ENCODE peak calls at places on chromosomes 16 and 17, in eight cellular contexts. D is amygdala; F is activated CD4-positive, CD25-positive, alpha-beta regulatory T cell treated with anti-CD3 and anti-CD28 coated beads, Interleukin-2, amount 50 U/mL, for 16 hours; I is NCI-H187; Z is naive thymus-derived CD8-positive, alpha-beta T cell; O is RWPE1; X is HFF-Myc; T is heart left ventricle. Y is an unnamed sample.

GRCh38 chr16:31477220-31478216 is 5.4 kb upstream of the SLC5A2 start:
- DNase-seq in D (no peak), X (no peak), Z (peak; percentile 30), F (no peak), T (no peak), I (no peak), O (no peak), Y (no peak)

GRCh38 chr17:80840011-80840410 is 151.6 kb upstream of the CHMP6 start:
- DNase-seq in Z (no peak), D (no peak), F (no peak), I (no peak), O (no peak), X (no peak), T (peak; percentile 10), Y (no peak)

GRCh38 chr17:7380855-7381683 is at the start of gene TNK1:
- DNase-seq in Z (no peak), F (no peak), X (no peak), T (peak; percentile 67), I (no peak), D (no peak), O (peak; percentile 48), Y (no peak)

GRCh38 chr17:44898768-44899073 is 524 bp downstream of the EFTUD2 start:
- DNase-seq in D (no peak), F (no peak), I (no peak), Z (no peak), X (no peak), T (no peak), O (peak; percentile 59), Y (no peak)

GRCh38 chr16:70454221-70455034 is at the start of gene FCSK:
- DNase-seq in X (no peak), I (no peak), T (peak; percentile 63), Z (peak; percentile 60), D (peak; percentile 37), F (peak; percentile 33), O (peak; percentile 78), Y (peak; percentile 10)

GRCh38 chr17:7589204-7589868 is 558 bp downstream of the SOX15 start:
- DNase-seq in I (peak; percentile 20), F (no peak), O (peak; percentile 71), D (peak; percentile 69), T (peak; percentile 88), X (no peak), Z (peak; percentile 55), Y (no peak)

GRCh38 chr16:59385953-59386352 is 651.8 kb upstream of the GOT2 start:
- DNase-seq in Z (no peak), I (no peak), T (no peak), D (no peak), X (peak; percentile 11), F (no peak), O (no peak), Y (no peak)

GRCh38 chr16:14475370-14476139 is 154.5 kb downstream of the PARN start:
- DNase-seq in I (no peak), X (no peak), Z (no peak), O (peak; percentile 42), T (no peak), D (no peak), F (no peak), Y (no peak)

GRCh38 chr16:73813523-73813922 is 483.1 kb upstream of the PSMD7 start:
- DNase-seq in O (no peak), D (no peak), T (no peak), F (no peak), X (no peak), I (no peak), Z (no peak), Y (no peak)

GRCh38 chr17:20999044-20999573 is 43.7 kb downstream of the USP22 start:
- DNase-seq in I (no peak), Z (no peak), F (no peak), D (no peak), X (no peak), O (no peak), T (peak; percentile 70), Y (no peak)

GRCh38 chr17:81049973-81050551 is 15.1 kb downstream of the BAIAP2 start:
- DNase-seq in Z (no peak), O (peak; percentile 83), D (no peak), I (no peak), F (no peak), T (no peak), X (no peak), Y (no peak)

GRCh38 chr16:23124315-23124714 is 24.9 kb downstream of the USP31 start:
- DNase-seq in F (no peak), T (peak; percentile 65), D (no peak), X (peak; percentile 26), I (no peak), Z (no peak), O (peak; percentile 77), Y (no peak)

GRCh38 chr17:33239702-33240101 is 53.4 kb downstream of the ASIC2 start:
- DNase-seq in D (no peak), X (no peak), Z (no peak), F (no peak), O (no peak), T (no peak), I (no peak), Y (no peak)

GRCh38 chr17:70736375-70736957 is 567.1 kb downstream of the KCNJ2 start:
- DNase-seq in Z (no peak), T (no peak), O (no peak), D (no peak), I (no peak), X (no peak), F (no peak), Y (no peak)

GRCh38 chr16:88940196-88941050 is 36.6 kb downstream of the CBFA2T3 start:
- DNase-seq in X (no peak), Z (no peak), D (no peak), T (peak; percentile 29), F (no peak), O (no peak), I (no peak), Y (no peak)